ENCODE peak calls at places on chromosomes 13 and 19, in five cellular contexts. Z is heart left ventricle, Y is PC-9, D is astrocyte, S is iPS DF 6.9. F is an unnamed sample.

GRCh38 chr13:94210826-94211225 is 268.7 kb downstream of the DCT start:
- DNase-seq in Z (no peak), Y (no peak), D (no peak), S (no peak), F (no peak)

GRCh38 chr13:106851251-106851650 is 283.3 kb upstream of the ARGLU1 start:
- DNase-seq in Z (no peak), Y (no peak), D (peak), S (no peak), F (peak)

GRCh38 chr19:58067240-58067912 is 8.3 kb downstream of the ZNF135 start:
- DNase-seq in Z (no peak), Y (no peak), D (no peak), S (no peak), F (no peak)

GRCh38 chr13:27789495-27790303 is 2.6 kb upstream of the GSX1 start:
- DNase-seq in Z (no peak), Y (no peak), D (no peak), S (no peak), F (no peak)

GRCh38 chr13:40273173-40274000 is 393.1 kb downstream of the FOXO1 start:
- DNase-seq in Z (no peak), Y (no peak), D (no peak), S (no peak), F (no peak)

GRCh38 chr19:35513975-35514809 is 743 bp upstream of the DMKN start:
- DNase-seq in Z (no peak), Y (peak), D (no peak), S (no peak), F (no peak)

GRCh38 chr19:51607920-51608562 is 22.2 kb downstream of the SIGLEC5 start:
- DNase-seq in Z (peak), Y (peak), D (peak), S (peak), F (peak)

GRCh38 chr13:113625965-113626661 is 31.9 kb downstream of the ATP4B start:
- DNase-seq in Z (no peak), Y (no peak), D (peak), S (no peak), F (no peak)

GRCh38 chr19:15265849-15266248 is 33.6 kb upstream of the EPHX3 start:
- DNase-seq in Z (peak), Y (no peak), D (peak), S (no peak), F (no peak)

GRCh38 chr19:23343434-23344010 is 51.7 kb downstream of the ZNF91 start:
- DNase-seq in Z (no peak), Y (no peak), D (peak), S (no peak), F (peak)

GRCh38 chr19:48881741-48882657 is 9.8 kb downstream of the PPP1R15A start:
- DNase-seq in Z (no peak), Y (no peak), D (no peak), S (no peak), F (no peak)

GRCh38 chr13:111095911-111096501 is 19.1 kb upstream of the ARHGEF7 start:
- DNase-seq in Z (no peak), Y (no peak), D (no peak), S (no peak), F (no peak)

GRCh38 chr19:1512671-1513491 is at the start of gene ADAMTSL5:
- DNase-seq in Z (peak), Y (peak), D (no peak), S (no peak), F (no peak)

GRCh38 chr19:30778961-30779690 is 406.9 kb downstream of the ZNF536 start:
- DNase-seq in Z (no peak), Y (no peak), D (no peak), S (no peak), F (no peak)

GRCh38 chr13:24292476-24292875 is 16.9 kb upstream of the C1QTNF9 start:
- DNase-seq in Z (no peak), Y (no peak), D (no peak), S (no peak), F (no peak)

GRCh38 chr13:61362522-61362921 is 53.1 kb downstream of the PCDH20 start:
- DNase-seq in Z (no peak), Y (no peak), D (no peak), S (no peak), F (no peak)

GRCh38 chr19:1067341-1068103 is 555 bp downstream of the ARHGAP45 start:
- DNase-seq in Z (no peak), Y (no peak), D (no peak), S (no peak), F (no peak)

GRCh38 chr13:39676315-39676876 is 20.9 kb downstream of the COG6 start:
- DNase-seq in Z (no peak), Y (no peak), D (no peak), S (peak), F (no peak)

GRCh38 chr13:42398542-42398941 is 126.6 kb downstream of the AKAP11 start:
- DNase-seq in Z (no peak), Y (no peak), D (no peak), S (no peak), F (no peak)

GRCh38 chr13:110557610-110558305 is 3.8 kb downstream of the RAB20 start:
- DNase-seq in Z (no peak), Y (no peak), D (no peak), S (no peak), F (no peak)

GRCh38 chr19:10517361-10517759 is at the start of gene S1PR5:
- DNase-seq in Z (peak), Y (peak), D (no peak), S (no peak), F (no peak)

GRCh38 chr13:69468624-69469023 is 639.0 kb upstream of the ATXN8OS start:
- DNase-seq in Z (no peak), Y (no peak), D (no peak), S (no peak), F (no peak)

GRCh38 chr19:16402076-16402475 is 69.7 kb downstream of the EPS15L1 start:
- DNase-seq in Z (no peak), Y (no peak), D (no peak), S (no peak), F (no peak)

GRCh38 chr19:13013649-13014048 is 18.4 kb downstream of the NFIX start:
- DNase-seq in Z (no peak), Y (no peak), D (no peak), S (no peak), F (no peak)

DNA sequence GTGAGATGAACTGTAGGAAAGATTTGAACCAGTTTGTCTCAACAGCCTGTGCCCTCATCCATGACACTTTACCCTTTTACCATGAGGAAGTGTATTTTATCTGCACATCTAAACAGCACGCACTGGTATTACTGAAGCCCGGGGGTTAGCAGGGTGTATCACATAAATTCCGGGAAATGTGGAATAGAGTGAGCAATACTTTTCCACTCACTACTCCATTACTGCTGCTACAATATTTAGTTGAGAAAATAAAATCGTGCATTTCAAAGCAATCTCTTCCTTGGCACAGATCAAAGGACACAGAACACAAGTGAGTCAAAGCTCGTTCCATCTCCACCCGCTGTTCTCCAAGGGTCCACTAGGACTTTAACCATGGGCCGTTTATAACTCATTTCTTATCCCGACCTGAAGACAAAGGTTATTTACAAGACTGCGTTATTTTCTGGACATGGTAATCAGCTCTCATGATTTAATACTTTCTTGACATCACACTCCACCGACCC is 35.2 kb downstream of the STK24 start:
- DNase-seq in Z (no peak), Y (no peak), D (no peak), S (no peak), F (no peak)
- H3K27ac ChIP-seq in Z (no peak), Y (no peak), D (no peak), S (no peak), F (peak)

DNA sequence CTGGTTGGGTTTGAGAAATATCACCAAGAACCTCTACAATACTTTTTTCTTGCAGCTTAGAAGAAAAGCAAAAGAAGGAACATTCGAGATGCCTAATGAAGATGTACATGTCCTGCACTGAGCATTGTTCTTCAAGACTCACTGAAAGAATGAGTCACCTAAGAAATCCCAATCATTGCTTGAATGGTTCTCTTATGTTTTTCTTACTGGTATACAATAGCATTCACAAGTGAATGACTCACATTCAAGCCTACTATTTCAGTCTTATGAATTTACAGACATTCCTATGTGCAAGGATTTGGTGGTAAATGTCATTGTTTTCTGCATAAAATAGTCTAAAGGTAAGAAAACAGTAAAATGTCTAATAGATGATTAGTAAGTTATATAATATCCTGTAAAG is 594.6 kb downstream of the PCDH9 start:
- DNase-seq in Z (no peak), Y (peak), D (peak), S (no peak), F (peak)
- H3K27ac ChIP-seq in Z (no peak), Y (no peak), D (peak), S (no peak), F (peak)

GRCh38 chr13:46575321-46575721 is 22.4 kb downstream of the LRCH1 start:
- DNase-seq in Z (no peak), Y (no peak), D (peak), S (no peak), F (no peak)
- H3K27ac ChIP-seq in Z (peak), Y (no peak), D (peak), S (no peak), F (no peak)

DNA sequence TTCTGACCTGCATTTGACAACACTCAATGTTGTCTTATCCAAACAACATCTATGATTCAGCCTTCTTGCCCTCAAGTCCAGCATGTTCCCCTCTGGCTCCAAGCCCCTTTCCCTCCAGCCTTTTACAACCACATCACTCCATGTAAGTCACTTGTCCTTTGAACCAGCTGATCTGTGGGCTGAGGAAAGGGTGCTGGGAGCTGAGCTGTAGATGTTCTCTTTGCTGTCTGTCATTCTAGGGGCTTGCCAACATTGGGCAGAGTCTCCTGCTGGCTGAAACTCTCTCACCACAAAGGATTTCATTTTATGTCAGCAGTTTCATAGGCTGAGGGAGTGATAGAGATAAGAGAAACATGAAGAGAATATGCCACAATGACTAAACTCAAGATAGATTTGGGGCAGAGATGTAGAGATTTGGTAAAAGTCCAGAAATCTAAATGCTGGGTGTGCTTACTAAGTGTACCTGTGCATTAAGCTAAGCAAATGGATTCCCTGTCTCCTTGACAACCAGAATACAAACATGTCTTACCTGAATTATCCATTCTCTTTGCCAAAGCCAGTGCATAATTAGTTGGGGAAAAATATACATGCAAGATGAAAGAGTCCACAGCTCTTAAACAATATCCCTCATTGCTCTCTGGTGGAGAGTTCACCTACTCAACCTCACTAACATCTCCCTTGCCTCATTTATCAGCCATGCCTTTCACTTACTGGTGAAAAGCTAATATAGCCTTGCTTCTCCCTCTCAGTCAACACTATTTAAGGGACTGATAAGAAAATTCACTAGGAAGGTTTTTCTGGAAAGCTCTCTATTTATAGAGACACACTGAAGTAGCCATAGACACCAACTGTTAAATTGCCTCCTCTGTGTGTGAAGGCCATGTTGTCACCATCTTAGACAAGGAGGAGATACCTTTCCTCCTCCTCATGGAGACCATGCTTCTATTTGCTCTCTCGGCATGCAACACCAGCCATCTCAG is 175.5 kb upstream of the SERP2 start:
- DNase-seq in Z (no peak), Y (no peak), D (peak), S (no peak), F (no peak)
- H3K27ac ChIP-seq in Z (no peak), Y (peak), D (no peak), S (no peak), F (no peak)

DNA sequence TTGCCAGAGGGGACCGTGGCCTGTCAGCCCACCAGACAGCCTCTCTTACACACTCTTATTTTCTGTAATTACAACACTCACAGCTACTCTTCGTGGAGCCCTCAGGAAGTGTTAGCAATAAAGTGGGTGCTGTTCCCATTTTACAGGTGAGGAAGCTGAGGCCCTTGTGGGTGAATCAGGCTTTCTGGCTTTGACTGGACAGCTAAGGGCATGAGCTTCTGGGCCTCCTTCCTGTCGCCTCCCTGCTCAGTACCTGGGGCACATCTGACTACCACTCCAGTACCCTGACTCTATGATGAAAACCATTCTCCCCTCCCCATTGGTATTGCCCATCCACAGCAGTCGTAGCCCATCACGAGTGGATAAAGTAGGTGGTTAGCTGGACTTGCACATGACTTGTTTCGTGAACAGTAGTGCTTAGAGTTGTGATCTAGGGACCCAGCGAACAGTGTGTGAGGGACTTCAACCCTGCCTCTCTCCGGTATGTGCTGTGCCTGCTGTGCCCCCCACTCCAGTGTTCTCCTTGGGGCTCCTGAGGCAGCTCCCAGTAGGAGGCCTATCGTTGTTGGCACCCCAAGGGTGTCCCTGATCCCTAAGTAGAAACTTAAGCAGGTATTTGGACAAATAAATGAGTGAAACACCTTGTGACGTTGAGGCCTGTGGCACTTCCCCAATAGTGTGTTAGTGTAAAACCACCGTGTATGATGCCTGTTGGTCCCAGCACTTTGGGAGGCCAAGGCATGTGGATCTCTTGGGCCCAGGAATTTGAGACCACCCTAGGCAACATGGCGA is 38.6 kb downstream of the GATAD2A start:
- DNase-seq in Z (no peak), Y (no peak), D (no peak), S (no peak), F (no peak)
- H3K27ac ChIP-seq in Z (no peak), Y (peak), D (no peak), S (no peak), F (peak)

DNA sequence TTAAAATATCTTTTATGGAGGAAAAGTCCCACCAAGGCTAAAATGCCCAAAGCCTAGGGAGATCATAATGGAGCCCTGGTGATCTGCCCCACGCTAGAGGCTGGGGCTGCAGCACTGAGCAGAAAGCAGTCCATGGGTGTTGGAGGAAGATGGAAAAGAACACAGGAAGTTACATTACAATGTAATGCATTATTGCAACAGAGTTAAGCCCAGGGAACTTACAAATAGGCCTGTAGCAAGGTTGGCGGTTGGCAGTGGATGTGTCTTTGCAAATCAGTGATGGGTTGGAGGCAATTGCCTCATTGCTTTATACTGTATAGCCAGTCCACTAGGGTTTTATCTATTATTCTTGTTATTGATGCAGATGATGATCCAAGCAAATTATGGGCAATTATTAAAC is 399.9 kb downstream of the NDFIP2 start:
- DNase-seq in Z (no peak), Y (no peak), D (no peak), S (no peak), F (no peak)
- H3K27ac ChIP-seq in Z (no peak), Y (no peak), D (no peak), S (no peak), F (no peak)

GRCh38 chr19:5436101-5436947 is 18.9 kb upstream of the ZNRF4 start:
- DNase-seq in Z (no peak), Y (no peak), D (peak), S (peak), F (no peak)

GRCh38 chr19:5436948-5437306 is 18.3 kb upstream of the ZNRF4 start:
- DNase-seq in Z (no peak), Y (no peak), D (no peak), S (no peak), F (no peak)

GRCh38 chr19:5434351-5434917 is 20.8 kb upstream of the ZNRF4 start:
- DNase-seq in Z (no peak), Y (no peak), D (peak), S (no peak), F (no peak)

GRCh38 chr19:5435642-5436017 is 19.6 kb upstream of the ZNRF4 start:
- DNase-seq in Z (no peak), Y (no peak), D (no peak), S (no peak), F (no peak)

DNA sequence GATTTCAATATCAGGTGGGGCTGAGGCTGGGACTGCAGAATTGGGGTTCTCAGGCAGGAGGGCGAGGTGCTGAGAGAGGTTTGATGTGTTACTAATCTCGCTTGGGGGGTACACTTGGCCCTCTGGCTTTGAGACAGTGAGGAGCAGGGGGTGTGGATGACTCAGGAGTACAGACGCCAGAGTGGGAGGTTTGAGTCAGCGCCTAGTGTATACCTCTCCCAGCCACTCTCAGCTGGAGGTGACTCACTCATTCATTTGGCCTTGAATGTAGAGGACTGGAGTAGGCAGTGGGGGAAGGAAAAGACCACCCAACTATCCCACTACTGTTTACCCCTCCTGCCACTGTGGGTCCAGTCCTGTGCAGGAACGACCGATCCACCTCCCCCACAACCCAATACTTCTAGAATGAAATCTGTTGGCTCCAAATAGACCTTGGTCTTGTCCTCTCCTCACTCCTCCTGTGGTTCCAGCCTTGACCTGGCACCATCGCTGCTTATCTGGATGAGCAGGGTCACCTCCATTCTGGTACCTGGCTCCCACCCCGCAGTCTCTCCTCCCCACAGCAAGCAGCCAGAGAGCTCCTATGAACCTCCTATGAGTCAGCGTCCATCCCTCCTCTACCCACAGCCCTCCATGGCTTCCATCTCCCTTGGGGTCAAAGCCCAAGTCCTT is 20.1 kb upstream of the ZNRF4 start:
- DNase-seq in Z (no peak), Y (no peak), D (peak), S (no peak), F (peak)
- H3K27ac ChIP-seq in Z (no peak), Y (no peak), D (peak), S (no peak), F (no peak)

GRCh38 chr19:47820410-47820809 is 1.3 kb upstream of the CRX start:
- DNase-seq in Z (no peak), Y (no peak), D (no peak), S (no peak), F (no peak)

GRCh38 chr19:47821460-47822020 is at the start of gene CRX:
- DNase-seq in Z (no peak), Y (no peak), D (no peak), S (no peak), F (no peak)

GRCh38 chr19:47824396-47824795 is 2.7 kb downstream of the CRX start:
- DNase-seq in Z (no peak), Y (no peak), D (no peak), S (no peak), F (no peak)

GRCh38 chr19:47813995-47814328 is 7.8 kb upstream of the CRX start:
- DNase-seq in Z (no peak), Y (no peak), D (no peak), S (no peak), F (no peak)

DNA sequence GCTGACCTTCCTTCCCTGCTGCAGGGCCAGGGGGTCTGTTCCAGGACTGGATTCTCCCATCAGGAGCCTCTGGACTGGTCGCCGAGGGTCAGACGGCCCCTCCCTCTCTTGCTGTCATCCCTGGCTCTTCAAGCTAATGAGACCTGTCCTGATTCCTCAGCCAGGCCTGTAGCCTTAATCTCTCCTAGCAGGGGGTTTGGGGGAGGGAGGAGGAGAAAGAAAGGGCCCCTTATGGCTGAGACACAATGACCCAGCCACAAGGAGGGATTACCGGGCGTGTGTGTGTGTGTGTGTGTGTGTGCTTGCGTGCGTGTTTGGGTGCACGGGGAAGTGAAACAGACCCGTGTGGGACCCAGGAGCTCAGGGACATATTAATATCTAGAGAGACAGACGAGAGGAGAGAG is 1.9 kb upstream of the CRX start:
- DNase-seq in Z (no peak), Y (no peak), D (no peak), S (peak), F (no peak)
- H3K27ac ChIP-seq in Z (no peak), Y (no peak), D (no peak), S (no peak), F (no peak)